ENCODE peak calls at places on chromosomes 3 and 15, in eight cellular contexts. One of them, this sample, is unnamed.

GRCh38 chr3:45715945-45716344 is 26.7 kb downstream of the SACM1L start:
- DNase-seq in PC-9: no peak
- DNase-seq in testis: no peak
- DNase-seq in kidney: no peak
- DNase-seq in GM06990: no peak
- DNase-seq in stomach: no peak
- DNase-seq in Peyer's patch: no peak
- DNase-seq in AG04450: no peak
- DNase-seq in this sample: no peak

GRCh38 chr15:57761562-57761961 is 55.0 kb downstream of the POLR2M start:
- DNase-seq in GM06990: no peak
- DNase-seq in PC-9: no peak
- DNase-seq in testis: no peak
- DNase-seq in AG04450: no peak
- DNase-seq in Peyer's patch: no peak
- DNase-seq in kidney: no peak
- DNase-seq in stomach: no peak
- DNase-seq in this sample: no peak

GRCh38 chr3:143063018-143063417 is 56.6 kb upstream of the CHST2 start:
- DNase-seq in testis: no peak
- DNase-seq in Peyer's patch: no peak
- DNase-seq in AG04450: no peak
- DNase-seq in GM06990: no peak
- DNase-seq in stomach: no peak
- DNase-seq in PC-9: no peak
- DNase-seq in kidney: no peak
- DNase-seq in this sample: no peak

GRCh38 chr15:90261811-90262210 is 3.7 kb upstream of the NGRN start:
- DNase-seq in GM06990: no peak
- DNase-seq in Peyer's patch: no peak
- DNase-seq in kidney: no peak
- DNase-seq in AG04450: no peak
- DNase-seq in testis: no peak
- DNase-seq in PC-9: peak
- DNase-seq in stomach: no peak
- DNase-seq in this sample: no peak

GRCh38 chr3:142433110-142433509 is 14.7 kb downstream of the XRN1 start:
- DNase-seq in GM06990: no peak
- DNase-seq in kidney: no peak
- DNase-seq in stomach: no peak
- DNase-seq in testis: no peak
- DNase-seq in AG04450: no peak
- DNase-seq in Peyer's patch: no peak
- DNase-seq in PC-9: no peak
- DNase-seq in this sample: no peak

GRCh38 chr15:25850154-25851111 is 12.7 kb downstream of the ATP10A start:
- DNase-seq in AG04450: no peak
- DNase-seq in Peyer's patch: peak
- DNase-seq in kidney: peak
- DNase-seq in testis: peak
- DNase-seq in PC-9: no peak
- DNase-seq in GM06990: peak
- DNase-seq in stomach: peak
- DNase-seq in this sample: peak

GRCh38 chr3:12155264-12155663 is 3.4 kb downstream of the TIMP4 start:
- DNase-seq in stomach: no peak
- DNase-seq in AG04450: no peak
- DNase-seq in PC-9: no peak
- DNase-seq in Peyer's patch: no peak
- DNase-seq in kidney: no peak
- DNase-seq in GM06990: no peak
- DNase-seq in testis: no peak
- DNase-seq in this sample: no peak

GRCh38 chr3:88302003-88302393 is 152.2 kb downstream of the C3orf38 start:
- DNase-seq in stomach: no peak
- DNase-seq in Peyer's patch: no peak
- DNase-seq in testis: no peak
- DNase-seq in kidney: no peak
- DNase-seq in AG04450: no peak
- DNase-seq in PC-9: no peak
- DNase-seq in GM06990: no peak
- DNase-seq in this sample: no peak

GRCh38 chr15:94360251-94360671 is 128.9 kb downstream of the MCTP2 start:
- DNase-seq in PC-9: no peak
- DNase-seq in testis: no peak
- DNase-seq in Peyer's patch: no peak
- DNase-seq in GM06990: no peak
- DNase-seq in AG04450: no peak
- DNase-seq in stomach: no peak
- DNase-seq in kidney: no peak
- DNase-seq in this sample: no peak

GRCh38 chr15:96243701-96244100 is 86.8 kb upstream of the NR2F2 start:
- DNase-seq in PC-9: no peak
- DNase-seq in GM06990: no peak
- DNase-seq in testis: no peak
- DNase-seq in AG04450: no peak
- DNase-seq in Peyer's patch: no peak
- DNase-seq in stomach: no peak
- DNase-seq in kidney: no peak
- DNase-seq in this sample: no peak

GRCh38 chr15:50134524-50135024 is 15.5 kb upstream of the ATP8B4 start:
- DNase-seq in stomach: no peak
- DNase-seq in GM06990: no peak
- DNase-seq in Peyer's patch: no peak
- DNase-seq in AG04450: peak
- DNase-seq in PC-9: no peak
- DNase-seq in testis: no peak
- DNase-seq in kidney: no peak
- DNase-seq in this sample: no peak

GRCh38 chr3:141368062-141368924 is at the start of gene ZBTB38:
- DNase-seq in Peyer's patch: no peak
- DNase-seq in testis: peak
- DNase-seq in AG04450: peak
- DNase-seq in stomach: peak
- DNase-seq in GM06990: peak
- DNase-seq in PC-9: peak
- DNase-seq in kidney: peak
- DNase-seq in this sample: peak

GRCh38 chr3:128487813-128488635 is 5.0 kb downstream of the GATA2 start:
- DNase-seq in testis: peak
- DNase-seq in kidney: peak
- DNase-seq in PC-9: peak
- DNase-seq in stomach: peak
- DNase-seq in Peyer's patch: no peak
- DNase-seq in GM06990: no peak
- DNase-seq in AG04450: peak
- DNase-seq in this sample: peak

GRCh38 chr3:37765591-37766219 is 96.0 kb upstream of the CTDSPL start:
- DNase-seq in kidney: peak
- DNase-seq in Peyer's patch: no peak
- DNase-seq in stomach: no peak
- DNase-seq in PC-9: no peak
- DNase-seq in testis: peak
- DNase-seq in AG04450: no peak
- DNase-seq in GM06990: no peak
- DNase-seq in this sample: no peak

DNA sequence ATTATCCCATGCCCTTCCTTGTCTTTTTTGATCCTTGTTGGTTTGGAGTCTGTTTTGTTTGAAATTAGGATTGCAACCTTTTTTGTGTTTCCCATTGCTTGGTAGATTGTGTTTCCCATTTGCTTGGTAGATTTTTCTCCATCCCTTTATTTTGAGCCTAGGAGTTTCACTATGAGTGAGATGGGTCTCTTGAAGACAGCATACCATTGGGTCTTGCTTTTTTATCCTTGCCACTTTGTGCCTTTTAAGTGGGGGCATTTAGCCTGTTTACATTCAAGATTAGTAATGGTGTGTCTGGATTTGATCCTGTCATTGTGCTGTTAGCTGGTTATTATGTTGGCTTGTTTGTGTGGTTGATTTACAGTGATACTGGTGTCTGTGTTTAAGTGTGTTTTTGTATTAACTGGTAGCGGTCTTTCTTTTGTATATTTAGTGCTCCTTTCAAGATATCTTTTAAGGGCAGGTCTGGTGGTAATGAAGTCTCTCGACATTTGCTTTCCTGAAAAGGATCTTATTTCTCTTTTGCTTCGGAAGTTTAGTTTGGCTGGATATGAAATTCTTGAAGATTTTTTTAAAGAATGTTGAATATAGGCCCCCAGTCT is 70.8 kb downstream of the AKAP13 start:
- DNase-seq in testis: no peak
- DNase-seq in Peyer's patch: no peak
- DNase-seq in PC-9: no peak
- DNase-seq in kidney: no peak
- DNase-seq in stomach: no peak
- DNase-seq in AG04450: no peak
- DNase-seq in GM06990: no peak
- DNase-seq in this sample: no peak
- H3K4me3 ChIP-seq in testis: no peak
- H3K4me3 ChIP-seq in Peyer's patch: no peak
- H3K4me3 ChIP-seq in PC-9: no peak
- H3K4me3 ChIP-seq in kidney: no peak
- H3K4me3 ChIP-seq in stomach: no peak
- H3K4me3 ChIP-seq in AG04450: no peak
- H3K4me3 ChIP-seq in GM06990: no peak
- H3K4me3 ChIP-seq in this sample: no peak

DNA sequence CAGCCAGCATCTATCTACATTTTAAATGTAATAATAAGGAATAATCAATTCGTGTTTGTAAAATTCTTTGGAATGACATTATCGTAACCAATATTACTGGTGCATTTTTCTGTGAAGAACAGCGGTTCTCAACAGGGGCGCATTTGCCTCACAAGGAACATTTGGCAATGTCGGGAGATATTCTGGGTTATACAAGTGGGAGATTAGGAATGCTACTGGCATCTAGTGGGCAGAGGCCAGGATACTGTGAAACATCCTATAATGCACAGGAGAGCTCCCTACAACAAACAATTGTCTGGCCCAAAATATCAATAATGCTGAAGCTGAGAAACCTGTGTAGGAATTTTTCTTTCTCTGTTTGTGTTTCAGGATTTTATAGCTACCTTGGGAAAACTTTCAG is 25.0 kb downstream of the ACP3 start:
- DNase-seq in AG04450: no peak
- DNase-seq in Peyer's patch: no peak
- DNase-seq in GM06990: no peak
- DNase-seq in PC-9: no peak
- DNase-seq in stomach: no peak
- DNase-seq in testis: peak
- DNase-seq in kidney: no peak
- DNase-seq in this sample: no peak
- TF ChIP-seq CTCF in AG04450: no peak
- TF ChIP-seq CTCF in Peyer's patch: no peak
- TF ChIP-seq CTCF in GM06990: no peak
- TF ChIP-seq CTCF in PC-9: no peak
- TF ChIP-seq CTCF in stomach: no peak
- TF ChIP-seq CTCF in testis: peak
- TF ChIP-seq CTCF in kidney: no peak
- TF ChIP-seq CTCF in this sample: no peak

DNA sequence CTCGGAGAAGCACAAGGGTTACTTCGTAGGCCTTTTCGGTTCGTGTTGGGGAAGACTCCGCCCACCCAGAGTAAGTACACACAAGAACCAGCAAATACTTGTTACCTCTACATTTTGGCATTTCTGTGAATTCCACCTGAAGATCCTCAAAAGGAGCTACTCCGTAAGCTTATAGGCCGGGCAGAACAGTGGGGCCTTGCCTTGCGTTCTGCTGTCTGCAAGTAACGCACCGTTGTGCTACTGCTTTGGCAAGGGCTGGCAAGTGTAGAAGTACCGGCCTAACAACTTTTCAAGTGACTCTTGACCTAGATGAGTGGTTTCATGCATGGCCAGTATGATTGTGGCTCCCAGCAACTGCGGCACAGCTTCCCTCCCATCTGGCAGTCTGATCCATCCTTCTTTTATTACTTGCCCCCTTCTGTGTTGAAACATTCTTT is 6.4 kb upstream of the DNAAF4 start:
- DNase-seq in kidney: no peak
- DNase-seq in GM06990: no peak
- DNase-seq in Peyer's patch: no peak
- DNase-seq in stomach: no peak
- DNase-seq in testis: no peak
- DNase-seq in PC-9: peak
- DNase-seq in AG04450: no peak
- DNase-seq in this sample: no peak
- H3K4me3 ChIP-seq in kidney: no peak
- H3K4me3 ChIP-seq in GM06990: no peak
- H3K4me3 ChIP-seq in Peyer's patch: no peak
- H3K4me3 ChIP-seq in stomach: no peak
- H3K4me3 ChIP-seq in testis: no peak
- H3K4me3 ChIP-seq in PC-9: peak
- H3K4me3 ChIP-seq in AG04450: no peak
- H3K4me3 ChIP-seq in this sample: no peak

DNA sequence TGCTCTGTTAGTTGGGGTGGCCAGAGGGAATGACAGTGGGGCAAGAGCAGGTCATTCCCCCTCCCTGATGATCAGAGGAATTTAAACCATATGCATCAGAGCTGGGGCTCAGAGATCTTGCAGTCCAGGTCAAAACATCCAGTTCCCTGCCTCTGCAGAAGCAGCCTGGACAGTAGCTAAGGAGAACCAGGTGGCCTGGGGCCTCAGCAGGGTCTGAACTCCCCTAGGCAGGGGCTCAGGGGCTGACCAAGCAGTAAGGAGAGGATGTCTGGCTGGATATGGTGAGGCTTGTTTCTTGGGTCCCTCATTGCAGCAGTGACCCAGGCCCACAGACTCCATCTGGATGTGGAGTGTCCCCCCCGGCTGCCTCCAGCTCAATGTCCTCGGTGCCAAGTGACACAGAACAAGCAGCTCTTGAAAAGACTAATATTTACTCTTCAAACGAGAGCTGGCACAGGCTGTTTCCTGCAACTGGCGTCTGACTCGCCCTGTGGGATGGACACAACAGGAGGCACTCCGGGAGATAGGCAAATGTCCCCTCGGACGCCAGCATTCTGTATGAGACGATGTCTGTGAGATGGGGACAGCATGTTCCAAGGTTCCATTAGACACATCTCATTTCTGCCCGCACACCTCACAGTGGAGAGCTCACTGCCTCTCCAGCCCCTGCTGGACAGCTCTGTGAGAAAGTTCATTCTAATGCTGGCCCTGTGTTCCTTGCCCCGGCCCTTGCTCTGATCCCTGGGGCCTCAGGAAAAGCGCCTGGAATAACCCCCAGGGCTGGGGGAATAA is 37.1 kb downstream of the SEC22C start:
- DNase-seq in kidney: peak
- DNase-seq in stomach: peak
- DNase-seq in PC-9: no peak
- DNase-seq in testis: no peak
- DNase-seq in Peyer's patch: no peak
- DNase-seq in GM06990: no peak
- DNase-seq in AG04450: no peak
- DNase-seq in this sample: peak
- TF ChIP-seq CTCF in kidney: no peak
- TF ChIP-seq CTCF in stomach: no peak
- TF ChIP-seq CTCF in PC-9: no peak
- TF ChIP-seq CTCF in testis: no peak
- TF ChIP-seq CTCF in Peyer's patch: no peak
- TF ChIP-seq CTCF in GM06990: no peak
- TF ChIP-seq CTCF in AG04450: peak
- TF ChIP-seq CTCF in this sample: no peak

This sample was measured in mucosa of descending colon.